ENCODE peak calls at places on chromosomes 13 and 19, in five cellular contexts. P is activated CD8-positive, alpha-beta memory T cell treated with anti-CD3 and anti-CD28 coated beads for 1 hour; E is T47D; I is stimulated activated CD8-positive, alpha-beta memory T cell treated with anti-CD3 and anti-CD28 coated beads, Interleukin-7, amount 100 ng/mL, for 1 hour; N is lung microvascular endothelial cell. H is an unnamed sample.

GRCh38 chr13:40665754-40666057 is 735 bp downstream of the FOXO1 start:
- DNase-seq in P (no peak), E (no peak), I (peak), N (no peak), H (peak)

GRCh38 chr19:53865918-53866696 is 1.6 kb upstream of the MYADM start:
- DNase-seq in P (no peak), E (peak), I (no peak), N (peak), H (no peak)

GRCh38 chr13:37886879-37887278 is 17.3 kb upstream of the TRPC4 start:
- DNase-seq in P (no peak), E (no peak), I (no peak), N (peak), H (no peak)

GRCh38 chr13:94305463-94305862 is 174.0 kb downstream of the DCT start:
- DNase-seq in P (no peak), E (no peak), I (no peak), N (peak), H (no peak)

GRCh38 chr13:79401259-79402071 is 4.6 kb downstream of the RBM26 start:
- DNase-seq in P (no peak), E (no peak), I (no peak), N (no peak), H (no peak)

GRCh38 chr13:91655731-91656130 is 257.3 kb downstream of the GPC5 start:
- DNase-seq in P (no peak), E (no peak), I (no peak), N (no peak), H (no peak)

GRCh38 chr19:36916991-36917390 is 859 bp downstream of the ZNF568 start:
- DNase-seq in P (no peak), E (no peak), I (no peak), N (peak), H (peak)

GRCh38 chr13:27791146-27791900 is 960 bp upstream of the GSX1 start:
- DNase-seq in P (no peak), E (peak), I (no peak), N (no peak), H (peak)

GRCh38 chr13:80363890-80364503 is 23.1 kb upstream of the SPRY2 start:
- DNase-seq in P (no peak), E (peak), I (no peak), N (peak), H (peak)

GRCh38 chr13:43245374-43245964 is 222.1 kb downstream of the DNAJC15 start:
- DNase-seq in P (no peak), E (no peak), I (no peak), N (peak), H (no peak)

H was measured in DMS53.